ENCODE peak calls at places on chromosomes 6 and 20, in seven cellular contexts. J is AG04450, N is ovary, B is Panc1, R is gastrocnemius medialis, C is tibial nerve, Q is stomach. U is an unnamed sample.

GRCh38 chr6:129893513-129894098 is 32.5 kb upstream of the TMEM244 start:
- DNase-seq in R (no peak), N (no peak), J (no peak), C (no peak), B (no peak), Q (no peak), U (no peak)

GRCh38 chr20:45153756-45154155 is 20.9 kb upstream of the PI3 start:
- DNase-seq in J (no peak), C (no peak), B (no peak), Q (no peak), R (no peak), N (no peak), U (no peak)

GRCh38 chr6:16136536-16137450 is 7.9 kb downstream of the MYLIP start:
- DNase-seq in B (no peak), J (peak), R (peak), N (no peak), C (no peak), Q (peak), U (no peak)

GRCh38 chr6:28488916-28489365 is 26.7 kb downstream of the GPX6 start:
- DNase-seq in J (peak), Q (no peak), R (no peak), B (peak), C (no peak), N (peak), U (no peak)

GRCh38 chr6:53824714-53825113 is 29.9 kb downstream of the LRRC1 start:
- DNase-seq in J (no peak), C (no peak), B (no peak), R (no peak), Q (no peak), N (no peak), U (no peak)

GRCh38 chr6:84764332-84765049 is at the start of gene TBX18:
- DNase-seq in C (peak), N (peak), J (peak), R (peak), Q (peak), B (peak), U (no peak)

GRCh38 chr20:58712823-58713731 is 20.5 kb downstream of the NPEPL1 start:
- DNase-seq in Q (peak), R (no peak), J (no peak), C (no peak), B (no peak), N (peak), U (peak)

GRCh38 chr6:13157293-13157692 is 171.0 kb downstream of the TBC1D7 start:
- DNase-seq in C (no peak), J (no peak), R (no peak), N (no peak), Q (no peak), B (no peak), U (no peak)

GRCh38 chr20:20207291-20207690 is 155.0 kb downstream of the CFAP61 start:
- DNase-seq in R (no peak), Q (no peak), B (no peak), N (no peak), C (no peak), J (no peak), U (no peak)

GRCh38 chr6:89007209-89008001 is 44.0 kb upstream of the RNGTT start:
- DNase-seq in B (no peak), Q (no peak), J (no peak), R (no peak), N (no peak), C (no peak), U (no peak)

GRCh38 chr6:84639396-84639795 is 125.0 kb downstream of the TBX18 start:
- DNase-seq in C (no peak), R (no peak), B (no peak), Q (no peak), N (no peak), J (no peak), U (no peak)

GRCh38 chr20:61639200-61639599 is 387.1 kb downstream of the CDH4 start:
- DNase-seq in N (no peak), B (no peak), Q (no peak), R (no peak), J (no peak), C (no peak), U (no peak)

GRCh38 chr6:89034586-89035251 is 45.8 kb upstream of the PNRC1 start:
- DNase-seq in B (no peak), C (no peak), N (no peak), R (peak), Q (no peak), J (no peak), U (no peak)

GRCh38 chr6:114319749-114320148 is 23.1 kb downstream of the HS3ST5 start:
- DNase-seq in B (no peak), N (no peak), R (no peak), C (no peak), J (no peak), Q (no peak), U (no peak)

GRCh38 chr20:24662286-24662685 is 192.9 kb downstream of the SYNDIG1 start:
- DNase-seq in J (no peak), B (no peak), Q (no peak), R (no peak), C (no peak), N (no peak), U (no peak)

GRCh38 chr20:48094196-48094749 is 309.0 kb upstream of the SULF2 start:
- DNase-seq in C (no peak), R (no peak), B (no peak), N (no peak), J (no peak), Q (no peak), U (no peak)

GRCh38 chr6:33909737-33910136 is 105.9 kb upstream of the MLN start:
- DNase-seq in B (no peak), C (no peak), J (no peak), N (no peak), Q (no peak), R (no peak), U (no peak)

GRCh38 chr6:165899592-165899991 is 236.6 kb upstream of the PDE10A start:
- DNase-seq in C (no peak), J (no peak), N (no peak), Q (no peak), B (no peak), R (no peak), U (no peak)

GRCh38 chr20:37943501-37944455 is 40.9 kb downstream of the VSTM2L start:
- DNase-seq in J (no peak), C (no peak), N (no peak), R (no peak), B (no peak), Q (peak), U (no peak)

GRCh38 chr20:57056651-57057050 is 209.8 kb downstream of the BMP7 start:
- DNase-seq in Q (no peak), R (no peak), N (no peak), B (no peak), C (no peak), J (no peak), U (no peak)

GRCh38 chr6:47090881-47091280 is 48.7 kb upstream of the ADGRF1 start:
- DNase-seq in C (no peak), Q (no peak), R (no peak), J (no peak), B (no peak), N (no peak), U (no peak)

GRCh38 chr6:31386977-31387376 is 16.4 kb upstream of the MICA start:
- DNase-seq in N (no peak), J (no peak), C (no peak), R (no peak), Q (no peak), B (no peak), U (no peak)

GRCh38 chr6:3001146-3001772 is 1.6 kb downstream of the NQO2 start:
- DNase-seq in N (no peak), R (no peak), B (no peak), J (no peak), C (no peak), Q (no peak), U (no peak)
- H3K27ac ChIP-seq in N (no peak), R (peak), B (peak), J (peak), C (peak), Q (no peak), U (no peak)

GRCh38 chr6:159817951-159818739 is 18.1 kb downstream of the PNLDC1 start:
- DNase-seq in C (no peak), R (no peak), N (no peak), J (no peak), Q (no peak), B (no peak), U (no peak)
- TF ChIP-seq CTCF in C (no peak), R (no peak), N (no peak), J (no peak), Q (no peak), B (no peak), U (no peak)

GRCh38 chr6:40629463-40629862 is 42.3 kb upstream of the LRFN2 start:
- DNase-seq in Q (no peak), N (no peak), R (no peak), C (no peak), B (no peak), J (no peak), U (no peak)
- H3K4me3 ChIP-seq in Q (no peak), N (no peak), R (no peak), C (no peak), B (no peak), J (no peak), U (no peak)

GRCh38 chr20:35269055-35269781 is 8.7 kb downstream of the MMP24OS start:
- DNase-seq in N (no peak), J (no peak), Q (peak), R (no peak), B (no peak), C (no peak), U (peak)
- H3K27ac ChIP-seq in N (no peak), J (no peak), Q (peak), R (no peak), B (no peak), C (no peak), U (no peak)

GRCh38 chr6:91713911-91714310 is 1127.0 kb upstream of the MAP3K7 start:
- DNase-seq in C (no peak), N (no peak), Q (no peak), B (no peak), R (no peak), J (no peak), U (no peak)
- TF ChIP-seq CTCF in C (no peak), N (no peak), Q (no peak), B (no peak), R (no peak), J (no peak), U (no peak)

GRCh38 chr20:51531712-51532456 is 10.6 kb downstream of the NFATC2 start:
- DNase-seq in C (no peak), Q (no peak), B (no peak), R (no peak), N (no peak), J (no peak), U (no peak)
- H3K4me3 ChIP-seq in C (no peak), Q (no peak), B (no peak), R (peak), N (no peak), J (no peak), U (no peak)

GRCh38 chr6:37097335-37097734 is 72.6 kb upstream of the PIM1 start:
- DNase-seq in C (no peak), B (no peak), R (no peak), Q (no peak), N (no peak), J (no peak), U (no peak)
- H3K27ac ChIP-seq in C (no peak), B (no peak), R (no peak), Q (no peak), N (no peak), J (no peak), U (no peak)

DNA sequence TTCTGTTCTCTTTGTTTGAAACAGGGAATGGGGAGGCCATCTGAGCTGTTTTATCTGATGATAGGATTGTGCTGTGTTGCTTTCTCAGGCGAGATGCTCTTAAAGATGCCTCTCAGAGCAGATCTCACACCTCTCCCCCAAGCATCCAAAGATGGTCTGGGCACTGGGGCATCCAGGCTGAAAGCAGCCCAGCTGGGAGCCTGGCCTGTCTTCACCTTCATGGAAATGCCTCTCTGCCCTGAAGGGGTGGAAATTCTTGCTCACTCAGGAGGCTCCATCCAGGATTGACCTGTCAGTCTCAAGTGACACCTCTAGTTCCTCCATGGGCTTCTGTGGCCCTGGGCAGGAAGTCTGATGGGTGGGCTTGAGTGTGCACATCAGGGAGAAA is 86.4 kb downstream of the TCP11 start:
- DNase-seq in Q (no peak), C (no peak), N (no peak), B (no peak), R (no peak), J (no peak), U (no peak)
- TF ChIP-seq CTCF in Q (no peak), C (no peak), N (no peak), B (no peak), R (no peak), J (no peak), U (no peak)

U was measured in dorsolateral prefrontal cortex.